ENCODE peak calls at places on chromosomes 12 and 14, in four cellular contexts. One of them, this sample, is unnamed.

GRCh38 chr12:123119808-123120207 is 31.1 kb downstream of the PITPNM2 start:
- DNase-seq in MCF 10A: no peak
- DNase-seq in CD8-positive, alpha-beta T cell: no peak
- DNase-seq in AG09319: no peak
- DNase-seq in this sample: no peak

GRCh38 chr12:30970559-30971202 is 44.1 kb downstream of the TSPAN11 start:
- DNase-seq in MCF 10A: peak
- DNase-seq in CD8-positive, alpha-beta T cell: no peak
- DNase-seq in AG09319: peak
- DNase-seq in this sample: peak

GRCh38 chr12:103800252-103800771 is 40.7 kb downstream of the NT5DC3 start:
- DNase-seq in MCF 10A: peak
- DNase-seq in CD8-positive, alpha-beta T cell: no peak
- DNase-seq in AG09319: peak
- DNase-seq in this sample: peak

GRCh38 chr14:55340482-55340881 is 69.3 kb downstream of the FBXO34 start:
- DNase-seq in MCF 10A: no peak
- DNase-seq in CD8-positive, alpha-beta T cell: no peak
- DNase-seq in AG09319: no peak
- DNase-seq in this sample: no peak

GRCh38 chr12:28027328-28027727 is 54.8 kb upstream of the PTHLH start:
- DNase-seq in MCF 10A: no peak
- DNase-seq in CD8-positive, alpha-beta T cell: no peak
- DNase-seq in AG09319: no peak
- DNase-seq in this sample: no peak

GRCh38 chr12:113418213-113418879 is 3.8 kb upstream of the SDSL start:
- DNase-seq in MCF 10A: no peak
- DNase-seq in CD8-positive, alpha-beta T cell: no peak
- DNase-seq in AG09319: no peak
- DNase-seq in this sample: peak

GRCh38 chr12:14410841-14411569 is 45.5 kb downstream of the ATF7IP start:
- DNase-seq in MCF 10A: peak
- DNase-seq in CD8-positive, alpha-beta T cell: no peak
- DNase-seq in AG09319: no peak
- DNase-seq in this sample: no peak

GRCh38 chr14:32513571-32514009 is 184.5 kb downstream of the AKAP6 start:
- DNase-seq in MCF 10A: peak
- DNase-seq in CD8-positive, alpha-beta T cell: no peak
- DNase-seq in AG09319: no peak
- DNase-seq in this sample: peak

GRCh38 chr12:2845280-2845679 is 10.4 kb upstream of the NRIP2 start:
- DNase-seq in MCF 10A: no peak
- DNase-seq in CD8-positive, alpha-beta T cell: no peak
- DNase-seq in AG09319: no peak
- DNase-seq in this sample: no peak

GRCh38 chr12:68746572-68747180 is 700 bp downstream of the SLC35E3 start:
- DNase-seq in MCF 10A: peak
- DNase-seq in CD8-positive, alpha-beta T cell: peak
- DNase-seq in AG09319: peak
- DNase-seq in this sample: peak

GRCh38 chr12:111313833-111314259 is 55.0 kb downstream of the PHETA1 start:
- DNase-seq in MCF 10A: peak
- DNase-seq in CD8-positive, alpha-beta T cell: peak
- DNase-seq in AG09319: peak
- DNase-seq in this sample: peak

GRCh38 chr12:3527181-3527580 is 36.2 kb downstream of the PRMT8 start:
- DNase-seq in MCF 10A: peak
- DNase-seq in CD8-positive, alpha-beta T cell: no peak
- DNase-seq in AG09319: peak
- DNase-seq in this sample: peak

GRCh38 chr14:55389330-55389729 is 22.3 kb downstream of the ATG14 start:
- DNase-seq in MCF 10A: no peak
- DNase-seq in CD8-positive, alpha-beta T cell: no peak
- DNase-seq in AG09319: peak
- DNase-seq in this sample: peak

GRCh38 chr14:84579292-84579691 is 950.7 kb upstream of the FLRT2 start:
- DNase-seq in MCF 10A: no peak
- DNase-seq in CD8-positive, alpha-beta T cell: no peak
- DNase-seq in AG09319: no peak
- DNase-seq in this sample: no peak

GRCh38 chr12:52926596-52927241 is 21.8 kb upstream of the KRT8 start:
- DNase-seq in MCF 10A: no peak
- DNase-seq in CD8-positive, alpha-beta T cell: no peak
- DNase-seq in AG09319: no peak
- DNase-seq in this sample: no peak

GRCh38 chr12:109706747-109707469 is 6.7 kb upstream of the FAM222A start:
- DNase-seq in MCF 10A: no peak
- DNase-seq in CD8-positive, alpha-beta T cell: no peak
- DNase-seq in AG09319: no peak
- DNase-seq in this sample: no peak

GRCh38 chr12:121797937-121798801 is 4.7 kb upstream of the RHOF start:
- DNase-seq in MCF 10A: peak
- DNase-seq in CD8-positive, alpha-beta T cell: no peak
- DNase-seq in AG09319: no peak
- DNase-seq in this sample: no peak

GRCh38 chr12:11863478-11863906 is 207.2 kb upstream of the BCL2L14 start:
- DNase-seq in MCF 10A: no peak
- DNase-seq in CD8-positive, alpha-beta T cell: no peak
- DNase-seq in AG09319: no peak
- DNase-seq in this sample: no peak

GRCh38 chr12:96770239-96770780 is 136.7 kb upstream of the NEDD1 start:
- DNase-seq in MCF 10A: no peak
- DNase-seq in CD8-positive, alpha-beta T cell: no peak
- DNase-seq in AG09319: no peak
- DNase-seq in this sample: no peak

GRCh38 chr12:5442251-5443006 is 10.5 kb downstream of the NTF3 start:
- DNase-seq in MCF 10A: no peak
- DNase-seq in CD8-positive, alpha-beta T cell: no peak
- DNase-seq in AG09319: no peak
- DNase-seq in this sample: peak

GRCh38 chr14:101880016-101880297 is 84.4 kb upstream of the DYNC1H1 start:
- DNase-seq in MCF 10A: no peak
- DNase-seq in CD8-positive, alpha-beta T cell: no peak
- DNase-seq in AG09319: no peak
- DNase-seq in this sample: no peak

GRCh38 chr14:99254391-99255009 is 17.5 kb downstream of the BCL11B start:
- DNase-seq in MCF 10A: no peak
- DNase-seq in CD8-positive, alpha-beta T cell: no peak
- DNase-seq in AG09319: no peak
- DNase-seq in this sample: no peak

GRCh38 chr14:69005432-69006148 is 26.5 kb upstream of the ACTN1 start:
- DNase-seq in MCF 10A: peak
- DNase-seq in CD8-positive, alpha-beta T cell: no peak
- DNase-seq in AG09319: peak
- DNase-seq in this sample: peak

GRCh38 chr14:51681411-51681810 is 29.7 kb downstream of the FRMD6 start:
- DNase-seq in MCF 10A: no peak
- DNase-seq in CD8-positive, alpha-beta T cell: no peak
- DNase-seq in AG09319: no peak
- DNase-seq in this sample: no peak

GRCh38 chr12:53770281-53770680 is 18.5 kb upstream of the CISTR start:
- DNase-seq in MCF 10A: peak
- DNase-seq in CD8-positive, alpha-beta T cell: no peak
- DNase-seq in AG09319: peak
- DNase-seq in this sample: peak

GRCh38 chr14:94158239-94158888 is 15.8 kb upstream of the PPP4R4 start:
- DNase-seq in MCF 10A: peak
- DNase-seq in CD8-positive, alpha-beta T cell: peak
- DNase-seq in AG09319: no peak
- DNase-seq in this sample: no peak

GRCh38 chr14:36293824-36294223 is 26.6 kb downstream of the MBIP start:
- DNase-seq in MCF 10A: peak
- DNase-seq in CD8-positive, alpha-beta T cell: no peak
- DNase-seq in AG09319: no peak
- DNase-seq in this sample: peak

GRCh38 chr14:69354383-69355154 is 43.5 kb downstream of the ERH start:
- DNase-seq in MCF 10A: no peak
- DNase-seq in CD8-positive, alpha-beta T cell: no peak
- DNase-seq in AG09319: no peak
- DNase-seq in this sample: peak

GRCh38 chr14:100317897-100318808 is 5.0 kb upstream of the SLC25A47 start:
- DNase-seq in MCF 10A: no peak
- DNase-seq in CD8-positive, alpha-beta T cell: peak
- DNase-seq in AG09319: peak
- DNase-seq in this sample: no peak

GRCh38 chr14:92954933-92955332 is 32.0 kb downstream of the CHGA start:
- DNase-seq in MCF 10A: no peak
- DNase-seq in CD8-positive, alpha-beta T cell: no peak
- DNase-seq in AG09319: no peak
- DNase-seq in this sample: no peak

GRCh38 chr14:22190411-22191191 is 398.4 kb downstream of the DAD1 start:
- DNase-seq in MCF 10A: no peak
- DNase-seq in CD8-positive, alpha-beta T cell: no peak
- DNase-seq in AG09319: no peak
- DNase-seq in this sample: peak

GRCh38 chr12:4119157-4119761 is 154.3 kb upstream of the CCND2 start:
- DNase-seq in MCF 10A: no peak
- DNase-seq in CD8-positive, alpha-beta T cell: no peak
- DNase-seq in AG09319: no peak
- DNase-seq in this sample: no peak

GRCh38 chr12:93571854-93572711 is at the start of gene SOCS2:
- DNase-seq in MCF 10A: peak
- DNase-seq in CD8-positive, alpha-beta T cell: peak
- DNase-seq in AG09319: no peak
- DNase-seq in this sample: no peak

GRCh38 chr12:53254816-53255545 is 13.1 kb upstream of the ESPL1 start:
- DNase-seq in MCF 10A: no peak
- DNase-seq in CD8-positive, alpha-beta T cell: no peak
- DNase-seq in AG09319: no peak
- DNase-seq in this sample: no peak